ENCODE peak calls at places on chromosome 9, in eight cellular contexts. K is A549, U is sigmoid colon, N is stomach, O is HepG2, S is upper lobe of left lung, X is GM12878, D is H1. R is an unnamed sample.

GRCh38 chr9:96674914-96675538 is 19.9 kb upstream of the PRXL2C start:
- DNase-seq in K (peak; percentile 33), U (no peak), N (no peak), O (no peak), S (no peak), X (no peak), D (no peak), R (no peak)

GRCh38 chr9:93670208-93671029 is 94.0 kb downstream of the PHF2 start:
- DNase-seq in K (no peak), U (peak; percentile 62), N (peak; percentile 14), O (no peak), S (peak; percentile 18), X (no peak), D (no peak), R (no peak)

GRCh38 chr9:17135578-17135904 is 701 bp downstream of the CNTLN start:
- DNase-seq in K (no peak), U (no peak), N (no peak), O (no peak), S (peak; percentile 22), X (no peak), D (no peak), R (peak; percentile 35)

GRCh38 chr9:90936380-90936779 is 134.8 kb downstream of the SYK start:
- DNase-seq in K (no peak), U (no peak), N (no peak), O (no peak), S (no peak), X (no peak), D (no peak), R (no peak)

GRCh38 chr9:135939351-135940265 is 21.6 kb downstream of the UBAC1 start:
- DNase-seq in K (no peak), U (no peak), N (no peak), O (no peak), S (no peak), X (no peak), D (no peak), R (no peak)

GRCh38 chr9:135706288-135706687 is 4.3 kb downstream of the KCNT1 start:
- DNase-seq in K (no peak), U (no peak), N (no peak), O (no peak), S (no peak), X (no peak), D (no peak), R (no peak)

GRCh38 chr9:75088646-75089368 is 493 bp downstream of the OSTF1 start:
- DNase-seq in K (peak; percentile 54), U (peak; percentile 81), N (peak; percentile 84), O (peak; percentile 55), S (peak; percentile 81), X (peak; percentile 36), D (no peak), R (peak; percentile 30)

GRCh38 chr9:131310833-131311554 is 21.5 kb downstream of the PLPP7 start:
- DNase-seq in K (peak; percentile 25), U (no peak), N (peak; percentile 40), O (no peak), S (peak; percentile 28), X (no peak), D (no peak), R (no peak)

GRCh38 chr9:104843644-104844226 is 79.8 kb downstream of the NIPSNAP3B start:
- DNase-seq in K (no peak), U (no peak), N (no peak), O (no peak), S (no peak), X (no peak), D (no peak), R (no peak)

GRCh38 chr9:73118297-73118696 is 33.4 kb upstream of the ANXA1 start:
- DNase-seq in K (no peak), U (no peak), N (no peak), O (no peak), S (no peak), X (no peak), D (no peak), R (no peak)

GRCh38 chr9:89177401-89178161 is 1.0 kb downstream of the SHC3 start:
- DNase-seq in K (no peak), U (no peak), N (no peak), O (no peak), S (no peak), X (no peak), D (no peak), R (no peak)

GRCh38 chr9:642014-642413 is 199.5 kb upstream of the DMRT1 start:
- DNase-seq in K (no peak), U (no peak), N (no peak), O (no peak), S (no peak), X (no peak), D (no peak), R (no peak)

GRCh38 chr9:99436636-99437035 is 214.6 kb downstream of the SEC61B start:
- DNase-seq in K (no peak), U (no peak), N (no peak), O (no peak), S (no peak), X (no peak), D (no peak), R (no peak)

GRCh38 chr9:3323714-3324113 is 202.1 kb downstream of the RFX3 start:
- DNase-seq in K (no peak), U (no peak), N (no peak), O (no peak), S (no peak), X (no peak), D (no peak), R (no peak)

GRCh38 chr9:6645153-6646027 is at the start of gene GLDC:
- DNase-seq in K (peak; percentile 91), U (no peak), N (peak; percentile 61), O (peak; percentile 90), S (peak; percentile 31), X (no peak), D (peak; percentile 78), R (peak; percentile 11)

GRCh38 chr9:130171226-130172148 is 717 bp upstream of the NCS1 start:
- DNase-seq in K (no peak), U (peak; percentile 71), N (no peak), O (no peak), S (no peak), X (no peak), D (no peak), R (no peak)

GRCh38 chr9:33923079-33923478 is 106.1 kb downstream of the UBE2R2 start:
- DNase-seq in K (no peak), U (no peak), N (no peak), O (no peak), S (no peak), X (no peak), D (no peak), R (no peak)
- H3K4me1 ChIP-seq in K (peaks cover 5% of the 10 kb centered on the region), U (peaks cover 12% of the 10 kb centered on the region), N (peaks cover 18% of the 10 kb centered on the region), O (peaks cover 14% of the 10 kb centered on the region), S (no peaks in the 10 kb centered on the region), X (no peaks in the 10 kb centered on the region), D (peaks cover 2% of the 10 kb centered on the region), R (no peaks in the 10 kb centered on the region)

DNA sequence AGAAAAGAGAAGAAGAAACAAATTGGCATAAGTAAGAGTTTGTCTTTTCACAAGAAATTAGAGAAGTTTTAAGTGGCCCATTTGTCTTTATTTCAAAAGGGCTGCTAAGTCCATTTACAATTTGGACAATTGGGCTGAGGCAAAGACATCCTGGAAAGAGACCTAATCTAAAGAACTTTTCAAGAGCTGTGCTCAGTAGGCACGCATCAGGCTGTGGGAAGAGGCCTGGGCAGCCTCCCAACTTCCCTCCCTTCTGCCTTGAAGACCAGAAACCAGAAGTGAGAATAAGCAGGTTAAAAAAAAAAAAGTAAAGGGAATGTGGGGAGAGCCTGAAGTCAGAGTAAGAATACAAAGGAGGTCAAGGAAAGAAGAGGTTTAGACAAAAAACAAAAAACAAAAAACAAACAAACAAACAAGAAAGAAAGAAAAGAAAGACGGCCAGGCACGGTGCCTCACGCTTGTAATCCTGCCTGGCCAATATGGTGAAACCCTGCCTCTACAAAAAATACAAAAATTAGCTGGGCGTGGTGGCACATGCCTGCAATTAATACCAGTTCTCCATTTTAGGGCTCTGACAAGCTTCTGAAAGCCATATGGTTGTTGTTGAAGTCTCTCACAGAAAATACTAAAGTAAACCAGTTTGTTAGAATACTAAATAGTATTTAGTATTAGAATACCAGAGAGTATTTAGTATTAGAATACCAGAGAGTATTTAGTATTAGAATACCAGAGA is 47.9 kb upstream of the CEP78 start:
- DNase-seq in K (no peak), U (no peak), N (no peak), O (no peak), S (peak; percentile 75), X (no peak), D (no peak), R (no peak)
- TF ChIP-seq EP300 in K (no peak), U (no peak), N (no peak), O (no peak), S (no peak), X (no peak), D (no peak), R (no peak)

GRCh38 chr9:110514861-110515260 is 64.7 kb downstream of the SVEP1 start:
- DNase-seq in K (no peak), U (no peak), N (no peak), O (no peak), S (no peak), X (no peak), D (no peak), R (no peak)
- H3K4me1 ChIP-seq in K (no peaks in the 10 kb centered on the region), U (no peaks in the 10 kb centered on the region), N (no peaks in the 10 kb centered on the region), O (no peaks in the 10 kb centered on the region), S (no peaks in the 10 kb centered on the region), X (no peaks in the 10 kb centered on the region), D (no peaks in the 10 kb centered on the region), R (no peaks in the 10 kb centered on the region)

GRCh38 chr9:124074746-124075145 is 63.2 kb downstream of the LHX2 start:
- DNase-seq in K (no peak), U (no peak), N (no peak), O (no peak), S (no peak), X (no peak), D (no peak), R (no peak)

GRCh38 chr9:124079176-124079925 is 67.8 kb downstream of the LHX2 start:
- DNase-seq in K (peak; percentile 39), U (peak; percentile 34), N (no peak), O (peak; percentile 21), S (no peak), X (no peak), D (peak; percentile 17), R (no peak)

GRCh38 chr9:124075761-124076160 is 64.2 kb downstream of the LHX2 start:
- DNase-seq in K (no peak), U (no peak), N (no peak), O (no peak), S (no peak), X (no peak), D (no peak), R (no peak)

GRCh38 chr9:124078641-124079040 is 67.1 kb downstream of the LHX2 start:
- DNase-seq in K (peak; percentile 44), U (no peak), N (no peak), O (peak; percentile 75), S (no peak), X (no peak), D (no peak), R (no peak)

DNA sequence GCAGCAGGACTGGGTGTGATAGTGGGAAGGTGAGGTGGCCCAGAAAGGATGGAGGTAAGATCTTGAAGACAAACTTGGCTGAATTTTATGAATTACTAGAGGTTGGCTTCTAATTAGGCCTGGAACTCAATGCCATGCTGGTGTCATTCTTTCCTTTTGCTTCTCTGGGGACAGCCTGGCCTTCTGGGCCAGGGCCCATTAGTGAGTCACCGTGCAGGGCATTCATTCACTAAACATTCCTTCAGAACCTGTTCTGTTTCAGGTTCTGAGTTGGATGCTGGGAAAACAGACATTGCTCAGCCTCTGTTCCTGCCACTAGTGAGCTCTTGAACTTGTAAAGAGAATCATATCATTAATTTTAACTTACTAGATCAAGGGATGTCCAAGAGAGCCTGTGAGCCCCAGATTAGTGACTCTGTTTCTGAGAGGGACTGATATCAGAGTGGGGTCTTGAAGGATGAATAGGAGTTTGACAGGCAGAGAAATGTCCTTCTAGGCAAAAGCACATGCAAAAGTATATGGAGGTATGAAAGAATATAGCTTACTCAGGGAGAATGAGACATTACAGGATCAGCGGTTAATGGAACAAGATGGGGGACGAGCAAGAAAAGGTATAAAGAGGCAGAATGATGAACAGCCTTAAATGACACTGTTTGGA is 66.5 kb downstream of the LHX2 start:
- DNase-seq in K (no peak), U (no peak), N (no peak), O (peak; percentile 34), S (no peak), X (no peak), D (no peak), R (no peak)
- TF ChIP-seq EP300 in K (no peak), U (no peak), N (no peak), O (no peak), S (no peak), X (no peak), D (no peak), R (no peak)

R was measured in tibial nerve.